ENCODE peak calls at places on chromosomes 5 and 9, in ten cellular contexts. C is H9, L is GM23338, A is HCT116, Q is BJ, F is astrocyte, P is brain microvascular endothelial cell, G is spleen, O is kidney epithelial cell, K is cardiac muscle cell. N is an unnamed sample.

GRCh38 chr5:81825237-81825636 is 74.3 kb upstream of the SSBP2 start:
- DNase-seq in C (no peak), L (no peak), A (no peak), Q (peak), F (peak), P (peak), G (no peak), O (no peak), K (peak), N (no peak)

GRCh38 chr5:156401802-156402201 is 74.8 kb downstream of the SGCD start:
- DNase-seq in C (no peak), L (no peak), A (no peak), Q (no peak), F (no peak), P (no peak), G (no peak), O (no peak), K (no peak), N (no peak)

GRCh38 chr9:134929560-134930158 is 11.9 kb upstream of the FCN1 start:
- DNase-seq in C (no peak), L (no peak), A (no peak), Q (no peak), F (no peak), P (no peak), G (peak), O (no peak), K (no peak), N (no peak)

GRCh38 chr5:66909364-66909763 is 287.2 kb downstream of the CD180 start:
- DNase-seq in C (no peak), L (no peak), A (no peak), Q (no peak), F (no peak), P (no peak), G (no peak), O (no peak), K (peak), N (no peak)

GRCh38 chr5:135016926-135017325 is 17.1 kb downstream of the PITX1 start:
- DNase-seq in C (peak), L (no peak), A (no peak), Q (no peak), F (no peak), P (no peak), G (peak), O (no peak), K (no peak), N (no peak)

GRCh38 chr5:57207007-57207653 is 33.3 kb downstream of the GPBP1 start:
- DNase-seq in C (no peak), L (no peak), A (no peak), Q (no peak), F (no peak), P (no peak), G (no peak), O (no peak), K (no peak), N (no peak)

GRCh38 chr5:75509956-75510355 is 1.5 kb downstream of the CERT1 start:
- DNase-seq in C (no peak), L (no peak), A (no peak), Q (no peak), F (peak), P (peak), G (no peak), O (no peak), K (peak), N (no peak)

GRCh38 chr5:66851306-66851705 is 255.1 kb downstream of the MAST4 start:
- DNase-seq in C (no peak), L (no peak), A (no peak), Q (no peak), F (peak), P (no peak), G (no peak), O (no peak), K (no peak), N (no peak)

GRCh38 chr9:131709741-131710499 is 30.0 kb downstream of the RAPGEF1 start:
- DNase-seq in C (no peak), L (peak), A (no peak), Q (no peak), F (peak), P (peak), G (no peak), O (no peak), K (peak), N (no peak)

GRCh38 chr9:2623046-2623865 is 1.7 kb downstream of the VLDLR start:
- DNase-seq in C (peak), L (peak), A (no peak), Q (no peak), F (peak), P (no peak), G (peak), O (peak), K (peak), N (peak)

GRCh38 chr5:61274561-61274960 is 57.5 kb upstream of the ZSWIM6 start:
- DNase-seq in C (no peak), L (no peak), A (no peak), Q (no peak), F (peak), P (no peak), G (no peak), O (no peak), K (peak), N (no peak)

GRCh38 chr5:119393746-119394145 is 37.9 kb downstream of the TNFAIP8 start:
- DNase-seq in C (no peak), L (no peak), A (no peak), Q (no peak), F (peak), P (no peak), G (no peak), O (no peak), K (peak), N (no peak)

GRCh38 chr9:99712214-99712613 is 109.5 kb upstream of the NR4A3 start:
- DNase-seq in C (no peak), L (no peak), A (no peak), Q (no peak), F (no peak), P (no peak), G (no peak), O (no peak), K (no peak), N (no peak)

GRCh38 chr5:71681282-71681681 is 37.8 kb upstream of the CARTPT start:
- DNase-seq in C (no peak), L (no peak), A (no peak), Q (no peak), F (peak), P (peak), G (no peak), O (no peak), K (peak), N (no peak)

GRCh38 chr5:139600336-139600949 is 39.3 kb downstream of the UBE2D2 start:
- DNase-seq in C (no peak), L (no peak), A (no peak), Q (peak), F (peak), P (peak), G (no peak), O (peak), K (peak), N (no peak)

GRCh38 chr5:176541338-176542134 is 4.3 kb upstream of the RNF44 start:
- DNase-seq in C (peak), L (peak), A (no peak), Q (no peak), F (no peak), P (no peak), G (peak), O (no peak), K (peak), N (peak)

GRCh38 chr5:62083661-62084060 is 222.3 kb upstream of the KIF2A start:
- DNase-seq in C (no peak), L (no peak), A (no peak), Q (no peak), F (no peak), P (no peak), G (no peak), O (no peak), K (no peak), N (no peak)

GRCh38 chr9:90698874-90699440 is 56.3 kb upstream of the DIRAS2 start:
- DNase-seq in C (no peak), L (no peak), A (no peak), Q (no peak), F (no peak), P (no peak), G (no peak), O (no peak), K (no peak), N (no peak)

GRCh38 chr5:1193591-1193985 is 7.8 kb upstream of the SLC6A19 start:
- DNase-seq in C (no peak), L (no peak), A (no peak), Q (no peak), F (no peak), P (no peak), G (no peak), O (no peak), K (no peak), N (no peak)

GRCh38 chr5:179260324-179261070 is 84.8 kb downstream of the ADAMTS2 start:
- DNase-seq in C (no peak), L (no peak), A (no peak), Q (no peak), F (no peak), P (no peak), G (peak), O (no peak), K (no peak), N (peak)

GRCh38 chr5:27592231-27592630 is 553.8 kb upstream of the CDH9 start:
- DNase-seq in C (no peak), L (peak), A (no peak), Q (no peak), F (peak), P (peak), G (no peak), O (peak), K (peak), N (no peak)

GRCh38 chr9:84567776-84568175 is 101.8 kb upstream of the NTRK2 start:
- DNase-seq in C (no peak), L (no peak), A (no peak), Q (no peak), F (no peak), P (no peak), G (no peak), O (no peak), K (no peak), N (no peak)

GRCh38 chr9:24487946-24488345 is 57.8 kb downstream of the IZUMO3 start:
- DNase-seq in C (no peak), L (no peak), A (no peak), Q (no peak), F (no peak), P (no peak), G (no peak), O (no peak), K (no peak), N (no peak)

GRCh38 chr9:112332272-112332671 is 1.1 kb downstream of the PTBP3 start:
- DNase-seq in C (no peak), L (no peak), A (no peak), Q (no peak), F (no peak), P (no peak), G (no peak), O (no peak), K (no peak), N (no peak)

GRCh38 chr5:39264528-39264927 is 45.2 kb upstream of the FYB1 start:
- DNase-seq in C (no peak), L (no peak), A (no peak), Q (no peak), F (no peak), P (no peak), G (no peak), O (no peak), K (no peak), N (no peak)

GRCh38 chr5:160233215-160233614 is 3.9 kb downstream of the FABP6 start:
- DNase-seq in C (no peak), L (no peak), A (no peak), Q (no peak), F (peak), P (no peak), G (no peak), O (no peak), K (peak), N (no peak)

GRCh38 chr9:123552530-123552929 is 196.5 kb downstream of the CRB2 start:
- DNase-seq in C (no peak), L (no peak), A (no peak), Q (no peak), F (no peak), P (no peak), G (no peak), O (no peak), K (no peak), N (no peak)

GRCh38 chr5:43037929-43038510 is 2.1 kb downstream of the ANXA2R start:
- DNase-seq in C (no peak), L (peak), A (no peak), Q (no peak), F (peak), P (peak), G (no peak), O (no peak), K (peak), N (no peak)

GRCh38 chr5:171863928-171864327 is 78.3 kb downstream of the SMIM23 start:
- DNase-seq in C (no peak), L (no peak), A (no peak), Q (peak), F (peak), P (peak), G (no peak), O (peak), K (peak), N (no peak)

GRCh38 chr9:120890415-120891254 is 13.6 kb upstream of the PHF19 start:
- DNase-seq in C (no peak), L (no peak), A (no peak), Q (no peak), F (no peak), P (no peak), G (no peak), O (no peak), K (peak), N (no peak)

GRCh38 chr5:64954518-64954917 is 185.8 kb downstream of the CWC27 start:
- DNase-seq in C (no peak), L (no peak), A (no peak), Q (no peak), F (no peak), P (no peak), G (no peak), O (no peak), K (no peak), N (no peak)

GRCh38 chr5:64963278-64963677 is 194.5 kb downstream of the CWC27 start:
- DNase-seq in C (no peak), L (no peak), A (no peak), Q (no peak), F (no peak), P (no peak), G (no peak), O (no peak), K (no peak), N (no peak)

GRCh38 chr5:64952961-64953360 is 184.2 kb downstream of the CWC27 start:
- DNase-seq in C (no peak), L (no peak), A (no peak), Q (no peak), F (no peak), P (no peak), G (no peak), O (no peak), K (peak), N (no peak)

DNA sequence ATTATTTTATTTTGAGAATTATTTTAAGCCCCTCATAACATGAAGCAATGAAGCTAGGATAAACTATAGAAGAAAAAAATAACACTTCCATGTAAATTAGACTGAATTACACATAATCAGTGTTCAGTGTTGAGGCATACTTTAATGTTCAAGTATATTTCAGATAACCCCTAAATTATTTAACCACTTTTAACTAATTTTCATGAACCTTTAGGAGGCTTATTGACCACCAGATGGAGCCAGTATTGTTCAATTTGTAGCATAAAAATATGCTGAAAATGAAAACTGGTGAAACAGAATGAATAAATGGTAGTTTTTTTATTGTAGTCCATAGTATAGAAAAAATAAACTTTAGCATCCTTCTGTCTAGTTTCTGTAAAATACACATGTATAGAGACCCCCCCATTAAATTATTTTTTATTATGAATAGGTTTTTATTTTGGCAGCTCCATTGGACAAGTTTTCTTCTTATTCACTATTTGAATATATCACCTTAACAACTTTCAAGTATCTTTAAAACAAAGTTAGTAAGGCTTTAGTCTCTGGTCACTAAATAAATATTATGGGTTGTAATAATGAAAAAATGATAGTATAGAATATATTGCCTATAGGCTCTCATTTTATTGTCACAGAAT is 190.1 kb downstream of the CWC27 start:
- DNase-seq in C (no peak), L (peak), A (peak), Q (no peak), F (peak), P (no peak), G (no peak), O (no peak), K (peak), N (no peak)
- TF ChIP-seq CTCF in C (peak), L (no peak), A (peak), Q (peak), F (peak), P (peak), G (no peak), O (peak), K (peak), N (peak)

GRCh38 chr5:99104538-99105132 is 175.8 kb upstream of the CHD1 start:
- DNase-seq in C (no peak), L (peak), A (peak), Q (no peak), F (peak), P (no peak), G (no peak), O (no peak), K (peak), N (no peak)
- TF ChIP-seq CTCF in C (peak), L (peak), A (peak), Q (peak), F (peak), P (peak), G (no peak), O (peak), K (peak), N (peak)

GRCh38 chr5:126492939-126493338 is 69.7 kb downstream of the GRAMD2B start:
- DNase-seq in C (no peak), L (peak), A (no peak), Q (no peak), F (no peak), P (no peak), G (no peak), O (no peak), K (peak), N (peak)
- TF ChIP-seq CTCF in C (peak), L (peak), A (peak), Q (no peak), F (no peak), P (peak), G (no peak), O (peak), K (peak), N (peak)

GRCh38 chr5:149470942-149471341 is 80.3 kb downstream of the CSNK1A1 start:
- DNase-seq in C (no peak), L (no peak), A (no peak), Q (no peak), F (no peak), P (no peak), G (no peak), O (no peak), K (no peak), N (no peak)
- TF ChIP-seq CTCF in C (no peak), L (no peak), A (no peak), Q (no peak), F (no peak), P (no peak), G (no peak), O (no peak), K (no peak), N (no peak)